ENCODE peak calls at places on chromosome 12, in eight cellular contexts. C is lung, Q is testis, H is colonic mucosa, G is left lung, N is transverse colon, U is tibial artery, V is neuronal stem cell. S is an unnamed sample. For H3K9me3, the result is how much of the 10 kb centered on the place peaks cover.

GRCh38 chr12:53571295-53571694 is 54.9 kb downstream of the ATF7 start:
- DNase-seq in C (no peak), Q (no peak), H (no peak), G (no peak), N (no peak), U (no peak), V (no peak), S (no peak)

GRCh38 chr12:113766880-113767878 is 198.9 kb downstream of the RBM19 start:
- DNase-seq in C (no peak), Q (no peak), H (no peak), G (no peak), N (no peak), U (no peak), V (peak), S (no peak)

GRCh38 chr12:102172436-102172835 is 25.2 kb downstream of the PMCH start:
- DNase-seq in C (no peak), Q (no peak), H (no peak), G (no peak), N (no peak), U (no peak), V (no peak), S (no peak)

GRCh38 chr12:1918875-1919236 is 404 bp upstream of the CACNA2D4 start:
- DNase-seq in C (peak), Q (no peak), H (peak), G (no peak), N (no peak), U (peak), V (no peak), S (no peak)

GRCh38 chr12:22821985-22822384 is 197.0 kb downstream of the ETNK1 start:
- DNase-seq in C (no peak), Q (no peak), H (no peak), G (no peak), N (no peak), U (no peak), V (no peak), S (no peak)

GRCh38 chr12:128570191-128571065 is 253.3 kb downstream of the SLC15A4 start:
- DNase-seq in C (no peak), Q (no peak), H (peak), G (no peak), N (peak), U (no peak), V (no peak), S (no peak)

GRCh38 chr12:83432176-83432719 is 745.5 kb downstream of the TMTC2 start:
- DNase-seq in C (no peak), Q (no peak), H (no peak), G (no peak), N (no peak), U (no peak), V (no peak), S (no peak)

GRCh38 chr12:71972441-71973074 is 33.9 kb downstream of the TPH2 start:
- DNase-seq in C (no peak), Q (no peak), H (no peak), G (no peak), N (no peak), U (no peak), V (no peak), S (no peak)

GRCh38 chr12:92338671-92339070 is 193.0 kb upstream of the BTG1 start:
- DNase-seq in C (no peak), Q (no peak), H (no peak), G (no peak), N (no peak), U (no peak), V (no peak), S (no peak)

GRCh38 chr12:4251967-4252366 is 21.6 kb upstream of the CCND2 start:
- DNase-seq in C (no peak), Q (no peak), H (no peak), G (no peak), N (no peak), U (no peak), V (no peak), S (no peak)

GRCh38 chr12:119338593-119339363 is 4.2 kb downstream of the CCDC60 start:
- DNase-seq in C (no peak), Q (no peak), H (no peak), G (no peak), N (no peak), U (no peak), V (peak), S (no peak)

GRCh38 chr12:124490584-124491305 is 76.7 kb downstream of the NCOR2 start:
- DNase-seq in C (peak), Q (peak), H (peak), G (peak), N (peak), U (peak), V (no peak), S (no peak)

GRCh38 chr12:52037248-52037861 is 13.9 kb upstream of the NR4A1 start:
- DNase-seq in C (no peak), Q (peak), H (no peak), G (peak), N (peak), U (peak), V (no peak), S (no peak)

GRCh38 chr12:104567832-104568490 is 111.2 kb downstream of the CHST11 start:
- DNase-seq in C (no peak), Q (no peak), H (no peak), G (no peak), N (no peak), U (no peak), V (no peak), S (no peak)

GRCh38 chr12:6181583-6182278 is 18.5 kb upstream of the CD9 start:
- DNase-seq in C (no peak), Q (no peak), H (no peak), G (peak), N (no peak), U (no peak), V (no peak), S (no peak)

GRCh38 chr12:55009171-55009570 is 10.6 kb upstream of the NEUROD4 start:
- DNase-seq in C (no peak), Q (no peak), H (no peak), G (no peak), N (no peak), U (no peak), V (no peak), S (no peak)

GRCh38 chr12:64714551-64714968 is 44.6 kb downstream of the GNS start:
- DNase-seq in C (no peak), Q (no peak), H (no peak), G (no peak), N (no peak), U (no peak), V (no peak), S (no peak)

GRCh38 chr12:20629414-20630156 is 65.5 kb upstream of the SLCO1C1 start:
- DNase-seq in C (no peak), Q (no peak), H (peak), G (no peak), N (peak), U (peak), V (no peak), S (no peak)

GRCh38 chr12:123942277-123942653 is 30.4 kb downstream of the CCDC92 start:
- DNase-seq in C (no peak), Q (no peak), H (no peak), G (no peak), N (no peak), U (no peak), V (no peak), S (no peak)

GRCh38 chr12:59972941-59973340 is 377.1 kb downstream of the SLC16A7 start:
- DNase-seq in C (no peak), Q (no peak), H (no peak), G (no peak), N (no peak), U (no peak), V (no peak), S (no peak)

GRCh38 chr12:89299417-89299816 is 52.9 kb downstream of the DUSP6 start:
- DNase-seq in C (no peak), Q (no peak), H (no peak), G (no peak), N (no peak), U (no peak), V (no peak), S (no peak)

GRCh38 chr12:6457220-6457945 is 5.5 kb downstream of the TAPBPL start:
- DNase-seq in C (no peak), Q (no peak), H (no peak), G (no peak), N (no peak), U (no peak), V (no peak), S (no peak)

GRCh38 chr12:85509081-85509856 is 229.2 kb downstream of the ALX1 start:
- DNase-seq in C (no peak), Q (no peak), H (no peak), G (no peak), N (no peak), U (no peak), V (no peak), S (no peak)

GRCh38 chr12:40820794-40821484 is 128.7 kb downstream of the CNTN1 start:
- DNase-seq in C (no peak), Q (no peak), H (no peak), G (no peak), N (no peak), U (no peak), V (no peak), S (no peak)

GRCh38 chr12:2613674-2614073 is 181.1 kb upstream of the FKBP4 start:
- DNase-seq in C (no peak), Q (no peak), H (no peak), G (no peak), N (no peak), U (peak), V (no peak), S (no peak)

GRCh38 chr12:45644521-45644920 is 85.0 kb upstream of the ARID2 start:
- DNase-seq in C (no peak), Q (no peak), H (no peak), G (no peak), N (no peak), U (no peak), V (no peak), S (no peak)

GRCh38 chr12:6697584-6698351 is 2.8 kb downstream of the PIANP start:
- DNase-seq in C (no peak), Q (peak), H (peak), G (no peak), N (peak), U (no peak), V (peak), S (no peak)

GRCh38 chr12:26451763-26452162 is 256.4 kb downstream of the SSPN start:
- DNase-seq in C (no peak), Q (no peak), H (no peak), G (no peak), N (no peak), U (no peak), V (no peak), S (no peak)

GRCh38 chr12:111438501-111438900 is 32.8 kb downstream of the SH2B3 start:
- DNase-seq in C (peak), Q (peak), H (no peak), G (peak), N (peak), U (no peak), V (no peak), S (no peak)

GRCh38 chr12:12714276-12715001 is 2.7 kb upstream of the CDKN1B start:
- DNase-seq in C (no peak), Q (peak), H (peak), G (no peak), N (peak), U (no peak), V (no peak), S (peak)

GRCh38 chr12:92421042-92421441 is 275.4 kb upstream of the BTG1 start:
- DNase-seq in C (no peak), Q (no peak), H (no peak), G (no peak), N (no peak), U (no peak), V (no peak), S (no peak)

GRCh38 chr12:15171015-15171646 is 50.1 kb downstream of the RERG start:
- DNase-seq in C (no peak), Q (no peak), H (no peak), G (no peak), N (no peak), U (no peak), V (no peak), S (no peak)

GRCh38 chr12:62724947-62725447 is 210.0 kb downstream of the PPM1H start:
- DNase-seq in C (peak), Q (no peak), H (peak), G (no peak), N (peak), U (no peak), V (peak), S (no peak)

GRCh38 chr12:2891240-2892053 is 756 bp downstream of the TULP3 start:
- DNase-seq in C (peak), Q (peak), H (peak), G (peak), N (peak), U (peak), V (peak), S (peak)

GRCh38 chr12:113241191-113242017 is 20.1 kb downstream of the TPCN1 start:
- DNase-seq in C (no peak), Q (no peak), H (peak), G (no peak), N (peak), U (no peak), V (no peak), S (no peak)

GRCh38 chr12:4107436-4107878 is 166.1 kb upstream of the CCND2 start:
- DNase-seq in C (peak), Q (peak), H (peak), G (no peak), N (peak), U (no peak), V (no peak), S (peak)

GRCh38 chr12:121033625-121034349 is 5.3 kb downstream of the OASL start:
- DNase-seq in C (no peak), Q (no peak), H (no peak), G (no peak), N (no peak), U (no peak), V (no peak), S (no peak)

DNA sequence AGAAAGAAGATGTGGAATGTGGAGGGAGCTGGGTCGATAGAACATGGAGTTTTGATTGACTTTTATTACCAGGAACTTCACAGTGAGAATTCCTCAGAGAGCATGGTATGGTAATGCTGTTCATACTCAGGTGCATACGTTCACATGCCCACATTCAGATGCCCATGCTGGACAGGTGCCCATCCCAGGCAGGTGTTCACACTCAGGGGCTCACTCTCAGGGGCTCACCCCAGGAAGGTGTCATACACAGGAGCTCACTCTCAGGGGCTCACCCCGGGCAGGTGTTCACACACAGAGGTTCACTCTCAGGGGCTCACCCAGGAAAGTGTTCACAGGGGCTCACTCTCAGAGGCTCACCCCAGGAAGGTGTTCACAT is 360.0 kb upstream of the SFSWAP start:
- DNase-seq in C (no peak), Q (no peak), H (no peak), G (no peak), N (no peak), U (no peak), V (no peak), S (no peak)
- H3K9me3 ChIP-seq in C (under half), Q (under half), H (under half), G (under half), N (under half), U (under half), V (under half), S (under half)

GRCh38 chr12:90441431-90441830 is 513.5 kb downstream of the CCER1 start:
- DNase-seq in C (no peak), Q (no peak), H (no peak), G (no peak), N (no peak), U (no peak), V (no peak), S (no peak)
- H3K9me3 ChIP-seq in C (under half), Q (under half), H (under half), G (under half), N (under half), U (under half), V (under half), S (under half)

GRCh38 chr12:31850268-31850667 is 108.9 kb upstream of the RESF1 start:
- DNase-seq in C (no peak), Q (no peak), H (no peak), G (no peak), N (no peak), U (no peak), V (peak), S (no peak)

GRCh38 chr12:31855427-31855826 is 103.8 kb upstream of the RESF1 start:
- DNase-seq in C (no peak), Q (no peak), H (no peak), G (no peak), N (no peak), U (no peak), V (no peak), S (no peak)

GRCh38 chr12:31853977-31854376 is 105.2 kb upstream of the RESF1 start:
- DNase-seq in C (no peak), Q (no peak), H (no peak), G (no peak), N (no peak), U (no peak), V (no peak), S (no peak)

GRCh38 chr12:31849090-31849687 is 110.0 kb upstream of the RESF1 start:
- DNase-seq in C (no peak), Q (no peak), H (no peak), G (no peak), N (no peak), U (no peak), V (peak), S (no peak)

DNA sequence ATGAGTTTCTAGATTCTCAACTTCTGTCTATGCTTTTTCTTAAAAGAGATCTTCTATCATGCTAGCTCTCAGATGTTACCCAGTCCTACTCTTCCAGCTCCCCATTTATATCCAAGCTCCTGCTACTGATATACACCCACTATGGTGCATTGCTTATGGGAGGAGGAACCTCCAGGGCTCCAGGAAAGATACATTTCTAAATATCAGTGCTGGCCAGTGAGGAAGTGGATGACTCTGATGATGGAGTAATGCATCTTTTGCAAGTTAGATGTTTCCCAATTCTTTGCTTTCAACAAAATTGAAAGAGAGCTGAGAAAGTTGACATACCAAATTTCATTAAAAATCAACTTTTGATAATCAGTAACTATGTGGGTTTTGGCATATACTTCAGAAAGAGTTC is 105.7 kb upstream of the RESF1 start:
- DNase-seq in C (no peak), Q (no peak), H (no peak), G (no peak), N (no peak), U (no peak), V (no peak), S (no peak)
- H3K9me3 ChIP-seq in C (under half), Q (under half), H (under half), G (under half), N (under half), U (under half), V (under half), S (under half)

GRCh38 chr12:38025916-38026315 is 290.7 kb upstream of the ALG10B start:
- DNase-seq in C (no peak), Q (no peak), H (no peak), G (no peak), N (no peak), U (no peak), V (no peak), S (no peak)
- H3K9me3 ChIP-seq in C (under half), Q (under half), H (under half), G (half or more), N (under half), U (under half), V (under half), S (under half)

DNA sequence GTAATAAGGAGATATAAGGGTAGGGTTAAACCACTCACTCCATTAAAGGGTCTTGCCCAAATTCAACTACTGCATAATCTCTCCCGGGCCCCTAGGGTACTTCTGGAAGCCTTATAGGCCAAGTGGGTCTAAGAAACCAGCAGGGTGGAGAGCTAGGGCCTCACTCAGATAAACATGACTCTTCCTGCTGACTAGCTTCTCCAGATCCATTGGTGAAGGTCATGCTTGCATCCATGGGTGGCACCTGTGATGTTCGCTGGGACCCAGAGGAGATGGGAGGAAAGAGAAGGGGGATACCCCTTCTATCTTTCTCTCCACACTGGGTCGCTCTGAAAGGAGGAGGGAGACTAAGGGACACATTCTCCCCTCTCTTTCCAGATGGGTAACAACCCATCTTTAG is 36.1 kb upstream of the HIGD1C start:
- DNase-seq in C (no peak), Q (no peak), H (no peak), G (no peak), N (no peak), U (no peak), V (no peak), S (no peak)
- H3K9me3 ChIP-seq in C (under half), Q (under half), H (under half), G (half or more), N (under half), U (under half), V (under half), S (under half)

GRCh38 chr12:93875157-93875556 is 198.0 kb downstream of the CRADD start:
- DNase-seq in C (no peak), Q (no peak), H (no peak), G (no peak), N (no peak), U (no peak), V (no peak), S (no peak)
- H3K9me3 ChIP-seq in C (under half), Q (under half), H (under half), G (half or more), N (under half), U (under half), V (under half), S (under half)

GRCh38 chr12:133037207-133038005 is at the start of gene ZNF84:
- DNase-seq in C (peak), Q (peak), H (peak), G (peak), N (peak), U (peak), V (peak), S (peak)

DNA sequence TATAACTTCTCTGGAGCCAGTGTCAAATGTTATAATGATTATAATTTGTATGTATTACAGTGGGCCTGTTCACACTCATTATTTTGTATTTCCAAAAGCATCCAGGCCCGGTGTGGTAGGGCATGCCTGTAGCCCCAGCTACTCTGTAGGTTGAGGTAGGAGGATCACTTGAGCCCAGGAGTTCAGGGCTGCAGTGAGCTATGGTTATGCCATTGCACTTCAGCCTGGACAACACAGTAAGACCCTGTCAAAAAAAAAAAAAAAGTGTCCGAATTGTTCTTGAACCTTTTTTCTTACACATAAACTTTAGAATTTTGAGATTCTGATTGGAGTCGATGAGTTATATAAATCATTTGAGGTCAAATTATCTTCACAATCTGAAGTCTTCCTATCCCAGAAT is 1.0 kb downstream of the ZNF84 start:
- DNase-seq in C (no peak), Q (no peak), H (no peak), G (no peak), N (no peak), U (no peak), V (no peak), S (no peak)
- H3K9me3 ChIP-seq in C (under half), Q (under half), H (under half), G (half or more), N (under half), U (under half), V (under half), S (under half)

GRCh38 chr12:34404377-34405285 is 382.3 kb downstream of the ALG10 start:
- DNase-seq in C (peak), Q (peak), H (peak), G (peak), N (peak), U (peak), V (no peak), S (peak)

GRCh38 chr12:34401659-34402227 is 379.4 kb downstream of the ALG10 start:
- DNase-seq in C (peak), Q (peak), H (peak), G (peak), N (no peak), U (peak), V (no peak), S (peak)

GRCh38 chr12:34402228-34402898 is 380.1 kb downstream of the ALG10 start:
- DNase-seq in C (peak), Q (peak), H (peak), G (peak), N (peak), U (peak), V (no peak), S (no peak)

GRCh38 chr12:34403706-34404376 is 381.5 kb downstream of the ALG10 start:
- DNase-seq in C (peak), Q (peak), H (peak), G (peak), N (peak), U (peak), V (no peak), S (no peak)

GRCh38 chr12:34402899-34403705 is 380.8 kb downstream of the ALG10 start:
- DNase-seq in C (peak), Q (peak), H (peak), G (peak), N (peak), U (peak), V (no peak), S (peak)
- H3K9me3 ChIP-seq in C (half or more), Q (under half), H (under half), G (half or more), N (under half), U (under half), V (half or more), S (under half)

S was measured in T-helper 17 cell.